ENCODE peak calls at places on chromosomes 4 and X, in four cellular contexts. R, P, C and T are unnamed samples.

GRCh38 chr4:152705918-152706317 is 26.1 kb upstream of the TMEM154 start:
- DNase-seq in P (no peak), C (no peak), R (no peak), T (no peak)

GRCh38 chr4:82851902-82852750 is 38.8 kb downstream of the SEC31A start:
- DNase-seq in R (no peak), C (no peak), P (peak), T (peak)

GRCh38 chrX:21725498-21725897 is 32.4 kb downstream of the SMPX start:
- DNase-seq in P (peak), C (no peak), R (no peak), T (no peak)

GRCh38 chr4:10002278-10002677 is 19.0 kb downstream of the SLC2A9 start:
- DNase-seq in C (no peak), P (peak), R (no peak), T (no peak)

GRCh38 chr4:181909368-181909767 is 333.8 kb upstream of the TENM3 start:
- DNase-seq in P (no peak), R (no peak), C (no peak), T (no peak)

GRCh38 chr4:38670061-38670894 is 6.3 kb downstream of the KLF3 start:
- DNase-seq in C (no peak), P (no peak), R (no peak), T (no peak)

GRCh38 chrX:124127496-124127895 is 166.0 kb downstream of the STAG2 start:
- DNase-seq in P (no peak), R (peak), C (no peak), T (peak)

GRCh38 chrX:104330966-104331365 is 76.2 kb upstream of the ESX1 start:
- DNase-seq in C (no peak), R (no peak), P (no peak), T (no peak)

GRCh38 chr4:1910643-1911042 is 39.5 kb downstream of the NSD2 start:
- DNase-seq in P (peak), C (no peak), R (peak), T (peak)

GRCh38 chr4:136687118-136687517 is 845.2 kb downstream of the PCDH18 start:
- DNase-seq in R (peak), P (peak), C (no peak), T (no peak)

GRCh38 chr4:76718806-76719205 is 179.1 kb downstream of the SOWAHB start:
- DNase-seq in C (no peak), P (no peak), R (no peak), T (no peak)

GRCh38 chr4:186037692-186038658 is 31.0 kb upstream of the TLR3 start:
- DNase-seq in R (no peak), P (peak), C (peak), T (peak)

GRCh38 chr4:79253930-79254329 is 71.9 kb downstream of the NAA11 start:
- DNase-seq in R (no peak), C (no peak), P (no peak), T (no peak)

GRCh38 chrX:44873415-44874270 is 655 bp downstream of the KDM6A start:
- DNase-seq in P (no peak), C (no peak), R (peak), T (peak)

GRCh38 chr4:82320351-82320750 is 53.4 kb downstream of the HNRNPD start:
- DNase-seq in C (no peak), R (no peak), P (no peak), T (no peak)

GRCh38 chr4:177410566-177410965 is 31.7 kb downstream of the AGA start:
- DNase-seq in C (no peak), R (no peak), P (no peak), T (no peak)

GRCh38 chr4:185755451-185755850 is 56.5 kb downstream of the SORBS2 start:
- DNase-seq in C (no peak), P (no peak), R (no peak), T (no peak)

GRCh38 chr4:186727977-186728519 is 4.4 kb upstream of the FAT1 start:
- DNase-seq in P (peak), C (no peak), R (peak), T (no peak)

GRCh38 chr4:151744614-151745013 is 16.2 kb downstream of the GATB start:
- DNase-seq in C (peak), P (peak), R (no peak), T (peak)

GRCh38 chr4:16695896-16696295 is 202.5 kb downstream of the LDB2 start:
- DNase-seq in R (no peak), P (no peak), C (no peak), T (no peak)

GRCh38 chrX:45771114-45771513 is 570.4 kb upstream of the DIPK2B start:
- DNase-seq in P (peak), R (no peak), C (no peak), T (peak)

GRCh38 chr4:108193891-108194672 is 25.4 kb upstream of the LEF1 start:
- DNase-seq in R (no peak), P (no peak), C (no peak), T (no peak)

GRCh38 chr4:4686396-4686795 is 144.5 kb upstream of the STX18 start:
- DNase-seq in P (no peak), C (no peak), R (no peak), T (no peak)

GRCh38 chrX:63855896-63856295 is 70.9 kb upstream of the ARHGEF9 start:
- DNase-seq in P (no peak), C (no peak), R (no peak), T (no peak)

GRCh38 chrX:39163585-39163984 is 362.3 kb downstream of the MID1IP1 start:
- DNase-seq in R (no peak), C (no peak), P (no peak), T (no peak)

GRCh38 chr4:3384771-3385701 is 56.7 kb upstream of the HGFAC start:
- DNase-seq in R (no peak), P (peak), C (no peak), T (no peak)

GRCh38 chr4:89299153-89299789 is 8.3 kb downstream of the GPRIN3 start:
- DNase-seq in P (no peak), C (no peak), R (no peak), T (no peak)

GRCh38 chr4:43362875-43363636 is 470.5 kb downstream of the GRXCR1 start:
- DNase-seq in P (no peak), R (no peak), C (no peak), T (no peak)

GRCh38 chr4:106676173-106676921 is 307.8 kb upstream of the GIMD1 start:
- DNase-seq in P (no peak), R (no peak), C (no peak), T (no peak)

DNA sequence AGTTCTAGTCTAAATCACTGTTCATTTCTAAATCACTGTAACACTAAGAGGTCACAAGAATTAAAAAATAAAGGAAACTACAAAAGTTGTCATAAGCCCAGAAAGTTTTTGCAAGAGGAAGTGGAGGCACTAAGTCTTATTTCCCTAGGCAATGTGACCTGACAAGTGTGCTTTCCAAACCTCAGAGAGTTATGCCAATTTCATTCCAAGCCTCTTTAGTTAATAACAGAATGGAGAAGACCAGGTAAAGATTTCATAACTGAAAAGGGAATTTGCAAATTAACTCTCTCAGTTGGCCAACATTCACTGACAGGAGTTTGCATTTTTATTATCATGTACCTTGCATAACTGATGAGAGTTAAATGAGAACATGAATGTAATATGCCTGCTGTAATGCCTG is 40.5 kb downstream of the BBS12 start:
- DNase-seq in C (no peak), R (no peak), P (no peak), T (no peak)
- TF ChIP-seq ATF3 in C (no peak), R (no peak), P (no peak), T (no peak)

GRCh38 chrX:84339507-84340364 is 151.7 kb upstream of the RPS6KA6 start:
- DNase-seq in R (no peak), P (peak), C (no peak), T (peak)

GRCh38 chrX:84336646-84337045 is 148.6 kb upstream of the RPS6KA6 start:
- DNase-seq in P (no peak), C (no peak), R (no peak), T (no peak)

GRCh38 chrX:84340981-84341380 is 153.0 kb upstream of the RPS6KA6 start:
- DNase-seq in P (no peak), C (no peak), R (no peak), T (no peak)
- TF ChIP-seq NR2C2 in P (no peak), C (no peak), R (no peak), T (no peak)

GRCh38 chr4:114597410-114598115 is 1.0 kb upstream of the UGT8 start:
- DNase-seq in P (no peak), R (no peak), C (no peak), T (no peak)
- TF ChIP-seq ATF3 in P (no peak), R (no peak), C (no peak), T (no peak)

DNA sequence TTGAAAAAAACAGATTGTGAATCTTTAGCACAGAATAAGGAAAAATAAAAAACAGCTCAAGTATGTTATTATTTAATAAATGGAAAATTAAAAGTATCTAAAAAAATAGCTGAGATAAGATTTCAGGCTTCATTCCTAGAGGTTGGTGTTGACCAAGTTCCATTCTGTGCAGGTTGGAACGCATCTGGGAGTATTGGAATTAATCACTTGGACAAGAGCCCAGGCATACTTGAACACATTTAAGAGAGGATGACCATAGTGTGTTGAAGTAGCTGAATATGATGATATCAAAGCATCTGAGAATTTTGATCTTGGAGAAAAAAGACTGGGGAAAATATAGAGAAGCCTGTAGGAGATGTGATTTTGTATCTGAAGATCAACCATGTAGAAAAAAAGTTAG is 54.6 kb upstream of the VCX start:
- DNase-seq in C (no peak), P (no peak), R (no peak), T (no peak)
- TF ChIP-seq NR2C2 in C (no peak), P (no peak), R (no peak), T (no peak)

GRCh38 chrX:134364711-134365110 is 95.3 kb upstream of the HPRT1 start:
- DNase-seq in R (no peak), C (no peak), P (no peak), T (no peak)
- TF ChIP-seq ATF3 in R (no peak), C (no peak), P (no peak), T (peak)

GRCh38 chrX:46920235-46920634 is 8.0 kb downstream of the JADE3 start:
- DNase-seq in R (no peak), P (no peak), C (no peak), T (no peak)

GRCh38 chrX:46916273-46916672 is 4.1 kb downstream of the JADE3 start:
- DNase-seq in P (no peak), R (no peak), C (no peak), T (no peak)

GRCh38 chrX:46922601-46923000 is 10.4 kb downstream of the JADE3 start:
- DNase-seq in C (no peak), P (no peak), R (no peak), T (no peak)

GRCh38 chrX:46917634-46918033 is 5.4 kb downstream of the JADE3 start:
- DNase-seq in P (no peak), R (no peak), C (no peak), T (no peak)

DNA sequence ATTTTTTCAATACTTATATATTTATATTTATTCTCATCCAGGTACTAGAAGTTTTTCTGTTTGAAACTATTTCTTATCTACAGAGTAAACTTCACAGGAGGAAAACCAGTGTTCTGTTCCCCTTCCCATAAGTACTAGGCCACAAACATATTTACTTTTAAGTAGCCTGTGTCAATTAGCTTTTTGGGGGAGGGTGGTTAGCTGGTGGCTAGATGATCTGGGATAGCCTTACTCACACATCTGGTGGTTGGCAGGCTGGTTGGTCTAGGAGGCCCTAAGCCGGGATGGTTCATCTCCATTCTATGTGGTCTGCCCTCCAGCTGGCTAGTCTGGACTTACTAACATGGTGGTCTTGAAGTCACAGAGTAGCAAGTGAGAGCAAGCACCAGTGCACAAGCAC is 6.2 kb downstream of the JADE3 start:
- DNase-seq in P (peak), R (no peak), C (no peak), T (no peak)
- TF ChIP-seq NR2C2 in P (no peak), R (no peak), C (no peak), T (no peak)

GRCh38 chrX:33330798-33331197 is 119.4 kb upstream of the DMD start:
- DNase-seq in R (no peak), C (no peak), P (no peak), T (no peak)

GRCh38 chrX:33339219-33339618 is 127.9 kb upstream of the DMD start:
- DNase-seq in C (no peak), R (no peak), P (no peak), T (no peak)

GRCh38 chrX:33336783-33337182 is 125.4 kb upstream of the DMD start:
- DNase-seq in C (no peak), R (no peak), P (peak), T (no peak)
- TF ChIP-seq ATF3 in C (no peak), R (no peak), P (no peak), T (no peak)

DNA sequence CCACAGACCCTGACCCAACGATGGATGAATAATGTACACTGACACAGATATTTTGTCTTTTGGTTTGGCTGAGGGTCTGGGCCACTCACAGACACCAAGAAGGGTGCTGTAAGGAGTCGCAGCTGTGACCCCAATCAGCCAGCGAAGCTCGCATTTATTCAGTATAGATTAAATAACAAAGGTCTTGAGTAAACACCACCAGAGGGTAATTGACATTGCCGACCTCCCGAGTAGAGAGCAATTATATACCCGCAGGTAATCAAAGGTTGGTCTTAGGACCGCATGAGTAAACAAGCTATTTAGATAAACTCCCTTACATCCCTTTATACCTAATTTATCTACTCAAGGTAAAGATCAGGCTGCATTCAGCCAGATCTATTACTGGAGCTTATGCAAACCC is 297.1 kb downstream of the ADAM29 start:
- DNase-seq in P (no peak), C (no peak), R (no peak), T (no peak)
- TF ChIP-seq NR2C2 in P (no peak), C (no peak), R (no peak), T (no peak)

DNA sequence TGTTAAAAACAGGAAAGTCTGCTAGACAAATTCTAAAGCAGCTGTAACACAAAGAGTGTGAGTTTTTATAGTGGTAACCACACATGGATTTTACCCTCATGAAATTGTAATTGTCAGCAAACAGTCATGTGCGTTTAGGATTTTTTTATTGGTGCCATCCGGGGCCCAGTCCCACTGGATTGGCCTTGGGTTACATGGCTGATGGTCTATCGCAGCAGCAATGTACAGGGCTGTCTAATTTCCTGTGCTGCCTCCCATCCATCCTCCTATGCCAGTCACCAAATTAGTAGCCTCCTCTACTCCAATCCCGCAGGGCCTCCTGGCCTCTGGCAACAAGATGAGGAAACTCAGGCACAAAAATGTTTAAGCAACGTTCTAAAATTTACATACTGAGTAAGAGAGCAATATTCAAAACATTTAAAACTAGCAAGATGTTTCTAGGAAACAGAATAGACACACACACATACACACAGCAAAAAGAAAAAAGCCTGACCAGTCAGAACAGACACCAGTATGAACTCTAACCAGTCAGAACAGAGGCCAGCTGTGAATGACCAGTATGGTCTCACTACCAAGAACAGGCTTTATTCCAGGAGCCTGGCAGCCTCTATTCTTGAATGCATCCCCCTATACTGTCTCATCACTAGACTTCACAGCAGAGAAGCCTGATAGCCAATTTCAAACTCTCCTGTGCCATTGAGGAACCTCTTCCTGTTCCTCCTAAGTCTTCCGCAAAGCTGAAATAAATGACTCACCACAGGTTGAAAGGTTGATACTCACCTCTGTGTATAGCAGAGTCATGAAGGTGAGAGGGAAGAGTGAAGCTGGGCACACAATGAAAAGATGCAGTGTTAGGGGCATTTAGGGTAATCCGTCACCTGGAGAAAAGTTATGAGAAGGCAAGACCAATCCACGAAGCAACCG is 42.6 kb downstream of the CHRNA9 start:
- DNase-seq in P (no peak), R (no peak), C (no peak), T (no peak)
- TF ChIP-seq ATF3 in P (no peak), R (no peak), C (no peak), T (no peak)